ENCODE peak calls at places on chromosomes 12 and 14, in seven cellular contexts. N, D, F, Q, G, E and U are unnamed samples.

GRCh38 chr12:26295001-26295400 is 99.6 kb downstream of the SSPN start:
- DNase-seq in Q (no peak), G (no peak), D (no peak), E (no peak), N (no peak), F (no peak), U (no peak)

GRCh38 chr12:2813573-2814185 is 1.2 kb downstream of the ITFG2 start:
- DNase-seq in Q (peak; percentile 73), G (peak; percentile 73), N (peak; percentile 44), D (peak; percentile 79), F (peak; percentile 69), E (no peak), U (peak; percentile 41)

GRCh38 chr14:104660597-104660996 is 28.8 kb upstream of the INF2 start:
- DNase-seq in D (no peak), G (no peak), F (no peak), N (no peak), Q (no peak), E (no peak), U (no peak)

GRCh38 chr12:24600996-24601395 is 347.9 kb downstream of the BCAT1 start:
- DNase-seq in Q (peak; percentile 76), G (no peak), D (no peak), E (no peak), F (peak; percentile 92), N (no peak), U (no peak)

GRCh38 chr12:102454808-102455760 is 25.3 kb downstream of the IGF1 start:
- DNase-seq in E (no peak), F (peak; percentile 74), G (no peak), N (no peak), D (no peak), Q (no peak), U (no peak)

GRCh38 chr12:82698959-82699358 is 12.3 kb downstream of the TMTC2 start:
- DNase-seq in E (no peak), F (no peak), Q (no peak), D (no peak), N (no peak), G (no peak), U (no peak)

GRCh38 chr12:48956279-48957140 is 777 bp downstream of the ARF3 start:
- DNase-seq in Q (peak; percentile 98), D (peak; percentile 95), G (peak; percentile 95), F (peak; percentile 97), E (peak; percentile 83), N (no peak), U (peak; percentile 70)

GRCh38 chr14:87430810-87431209 is 562.2 kb downstream of the GALC start:
- DNase-seq in E (no peak), D (no peak), Q (peak; percentile 95), G (no peak), N (no peak), F (peak; percentile 75), U (no peak)

GRCh38 chr12:131683266-131684014 is 27.4 kb upstream of the SFSWAP start:
- DNase-seq in F (no peak), G (no peak), E (no peak), Q (no peak), N (no peak), D (no peak), U (no peak)

GRCh38 chr12:102061556-102062418 is at the start of gene WASHC3:
- DNase-seq in G (peak; percentile 95), F (peak; percentile 88), Q (peak; percentile 94), N (peak; percentile 94), D (peak; percentile 96), E (peak; percentile 91), U (peak; percentile 79)

GRCh38 chr14:95248422-95248821 is 71.3 kb downstream of the CLMN start:
- DNase-seq in N (no peak), D (no peak), G (no peak), E (no peak), Q (no peak), F (no peak), U (no peak)

GRCh38 chr12:110179291-110179690 is 55.1 kb downstream of the IFT81 start:
- DNase-seq in F (peak; percentile 69), Q (peak; percentile 67), D (no peak), G (no peak), E (no peak), N (no peak), U (no peak)

GRCh38 chr12:108694812-108695278 is 36.5 kb downstream of the CORO1C start:
- DNase-seq in Q (peak; percentile 86), D (no peak), F (peak; percentile 74), G (no peak), N (no peak), E (no peak), U (no peak)

GRCh38 chr12:53925006-53925405 is 13.6 kb upstream of the HOXC13 start:
- DNase-seq in N (no peak), G (no peak), E (no peak), Q (no peak), F (no peak), D (no peak), U (no peak)

GRCh38 chr14:50397461-50398196 is 948 bp upstream of the CDKL1 start:
- DNase-seq in E (no peak), N (no peak), D (peak; percentile 2), F (no peak), G (no peak), Q (peak; percentile 50), U (peak; percentile 2)

GRCh38 chr12:60489071-60489470 is 893.2 kb downstream of the SLC16A7 start:
- DNase-seq in G (no peak), N (no peak), F (peak; percentile 57), D (no peak), Q (peak; percentile 66), E (no peak), U (no peak)

GRCh38 chr12:113439606-113440030 is 17.4 kb downstream of the SDSL start:
- DNase-seq in N (no peak), F (peak; percentile 31), E (peak; percentile 89), D (peak; percentile 92), G (peak; percentile 83), Q (peak; percentile 43), U (peak; percentile 73)

GRCh38 chr12:130925616-130926015 is 28.1 kb upstream of the ADGRD1 start:
- DNase-seq in E (no peak), D (no peak), F (peak; percentile 35), N (no peak), Q (no peak), G (no peak), U (no peak)

GRCh38 chr12:51908876-51909592 is 1.7 kb downstream of the ACVRL1 start:
- DNase-seq in D (no peak), N (no peak), G (no peak), F (no peak), E (no peak), Q (no peak), U (no peak)

GRCh38 chr12:121799175-121799841 is 4.5 kb upstream of the SETD1B start:
- DNase-seq in E (no peak), F (peak; percentile 85), D (peak; percentile 61), G (peak; percentile 84), N (peak; percentile 58), Q (peak; percentile 91), U (no peak)

GRCh38 chr12:128606040-128606439 is 217.7 kb downstream of the SLC15A4 start:
- DNase-seq in D (no peak), Q (no peak), E (no peak), G (no peak), N (no peak), F (no peak), U (no peak)

GRCh38 chr12:32742133-32742532 is 13.6 kb downstream of the YARS2 start:
- DNase-seq in D (no peak), N (no peak), E (no peak), G (no peak), Q (no peak), F (no peak), U (no peak)

GRCh38 chr14:97166497-97166896 is 369.3 kb downstream of the VRK1 start:
- DNase-seq in D (no peak), N (no peak), F (no peak), E (no peak), Q (no peak), G (no peak), U (no peak)

GRCh38 chr12:499837-500458 is 40.2 kb downstream of the B4GALNT3 start:
- DNase-seq in N (no peak), F (no peak), G (no peak), Q (no peak), D (no peak), E (no peak), U (no peak)

GRCh38 chr14:21990116-21990515 is 316.5 kb upstream of the OR4E1 start:
- DNase-seq in G (peak; percentile 28), F (no peak), Q (no peak), D (peak; percentile 31), N (no peak), E (no peak), U (no peak)
- TF ChIP-seq CTCF in G (peak; percentile 49), F (peak; percentile 28), Q (peak; percentile 56), D (peak; percentile 56), N (peak; percentile 35), E (no peak), U (peak; percentile 57)

DNA sequence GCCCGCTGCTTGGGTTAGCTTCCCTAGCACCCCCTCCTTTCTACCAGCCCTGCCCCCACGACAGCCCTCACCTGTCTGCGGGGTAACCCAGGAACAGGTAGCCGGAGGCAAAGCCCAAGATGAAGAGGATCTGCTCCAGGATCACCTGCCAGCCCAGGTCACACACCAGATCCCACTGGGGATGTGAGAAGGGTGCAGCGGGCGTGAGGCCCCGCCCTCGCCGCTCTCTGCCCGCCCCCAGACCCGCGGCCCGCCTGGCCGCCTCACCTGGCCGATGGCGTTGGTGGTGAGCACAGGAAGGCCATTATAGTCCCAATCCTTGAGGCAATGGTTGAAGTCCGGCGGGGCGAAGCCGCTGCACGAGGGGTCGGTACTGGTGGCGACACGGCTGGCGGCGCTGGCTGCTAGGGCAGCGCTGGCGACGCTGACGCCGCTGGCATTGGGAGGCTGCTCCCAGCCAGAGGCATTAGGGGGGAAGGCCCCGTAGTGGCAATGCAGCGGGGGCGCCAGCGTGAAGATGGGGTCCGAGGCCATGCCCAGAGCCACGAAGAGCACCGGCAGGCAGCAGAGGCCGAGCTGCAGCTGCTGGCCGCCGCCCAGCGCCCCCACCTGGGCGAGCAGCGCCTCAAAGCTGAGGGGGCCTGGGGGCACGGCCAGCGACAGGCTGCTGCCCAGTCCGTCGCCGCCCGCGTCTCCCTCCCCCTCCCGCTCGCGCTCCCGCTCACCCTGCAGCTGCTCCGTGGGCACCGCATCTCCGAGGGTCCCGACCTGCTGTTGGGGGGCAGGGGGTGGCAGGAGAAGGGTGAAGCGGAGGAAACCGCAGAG is 794 bp downstream of the SLC22A17 start:
- DNase-seq in G (peak; percentile 46), E (peak; percentile 75), D (peak; percentile 74), Q (no peak), N (no peak), F (no peak), U (peak; percentile 36)
- TF ChIP-seq CTCF in G (peak; percentile 12), E (peak; percentile 32), D (peak; percentile 53), Q (no peak), N (peak; percentile 22), F (peak; percentile 13), U (peak; percentile 28)

GRCh38 chr12:9697619-9698018 is 28.1 kb downstream of the CLEC2D start:
- DNase-seq in D (no peak), Q (no peak), N (no peak), F (no peak), G (no peak), E (no peak), U (no peak)
- TF ChIP-seq CTCF in D (no peak), Q (no peak), N (no peak), F (no peak), G (no peak), E (no peak), U (no peak)

GRCh38 chr14:49310298-49310697 is 275.9 kb downstream of the RPS29 start:
- DNase-seq in E (no peak), F (no peak), D (no peak), G (no peak), N (no peak), Q (no peak), U (no peak)

GRCh38 chr14:49303952-49304516 is 282.1 kb downstream of the RPS29 start:
- DNase-seq in F (peak; percentile 13), E (peak; percentile 61), G (peak; percentile 76), Q (peak; percentile 47), N (no peak), D (peak; percentile 73), U (peak; percentile 48)

GRCh38 chr14:49306152-49306751 is 279.9 kb downstream of the RPS29 start:
- DNase-seq in D (peak; percentile 47), N (no peak), F (peak; percentile 7), G (peak; percentile 51), Q (peak; percentile 16), E (no peak), U (no peak)
- TF ChIP-seq CTCF in D (peak; percentile 78), N (peak; percentile 43), F (peak; percentile 44), G (peak; percentile 46), Q (no peak), E (no peak), U (peak; percentile 73)